ENCODE peak calls at places on chromosomes 5 and 9, in four cellular contexts. N, D, T and G are unnamed samples.

GRCh38 chr9:36876056-36876455 is 158.0 kb downstream of the PAX5 start:
- DNase-seq in T (no peak), N (no peak), D (no peak), G (no peak)

GRCh38 chr9:113622600-113623400 is 159.3 kb downstream of the RGS3 start:
- DNase-seq in D (peak), N (peak), T (peak), G (no peak)

GRCh38 chr5:95759005-95759404 is 27.9 kb downstream of the RHOBTB3 start:
- DNase-seq in N (no peak), T (no peak), D (no peak), G (no peak)

GRCh38 chr5:95562282-95562681 is 7.4 kb downstream of the ARSK start:
- DNase-seq in T (no peak), N (no peak), D (no peak), G (no peak)

GRCh38 chr5:21810737-21811316 is 1042.3 kb downstream of the CDH12 start:
- DNase-seq in D (no peak), N (no peak), T (no peak), G (peak)

GRCh38 chr9:122835313-122835731 is 6.9 kb upstream of the PDCL start:
- DNase-seq in T (no peak), D (peak), N (no peak), G (no peak)

GRCh38 chr5:76617675-76618074 is 5.5 kb downstream of the F2RL2 start:
- DNase-seq in D (no peak), T (no peak), N (no peak), G (no peak)

GRCh38 chr5:157748740-157749461 is 5.4 kb downstream of the LSM11 start:
- DNase-seq in T (no peak), N (peak), D (no peak), G (no peak)

GRCh38 chr9:131496844-131497425 is 5.8 kb upstream of the POMT1 start:
- DNase-seq in T (no peak), N (no peak), D (no peak), G (no peak)

GRCh38 chr9:127955294-127956015 is 17.8 kb upstream of the DPM2 start:
- DNase-seq in N (no peak), T (peak), D (peak), G (peak)

GRCh38 chr9:118643118-118643517 is 726.1 kb downstream of the BRINP1 start:
- DNase-seq in N (peak), T (no peak), D (no peak), G (no peak)